ENCODE peak calls at places on chromosomes 2 and 18, in ten cellular contexts. R is iPS-NIHi11; U is ACHN; X is BE2C; G is activated T-helper 1 cell treated with anti-CD3 and anti-CD28 coated beads, Interleukin-12 subunit alpha, Interleukin-12 subunit beta, Interleukin-2, Interleukin-4 antibody, amounts not matched to agents 30 ng/mL and 10 ng/mL and 1 ng/mL, durations not matched to agents 14 hours and 24 hours and 36 hours; Y is skeletal muscle cell; K is D341Med; N is RPMI7951; M is left lung; W is glomerular endothelial cell. V is an unnamed sample.

GRCh38 chr18:22417496-22418188 is at the start of gene CTAGE1:
- DNase-seq in K (no peak), M (no peak), R (peak; percentile 29), N (peak; percentile 63), W (no peak), U (no peak), X (no peak), Y (no peak), G (no peak), V (no peak)

GRCh38 chr18:13932285-13933025 is 17.1 kb upstream of the MC2R start:
- DNase-seq in M (no peak), N (no peak), Y (no peak), R (peak; percentile 38), G (no peak), W (no peak), K (no peak), X (no peak), U (no peak), V (no peak)

GRCh38 chr18:56139792-56140254 is 498.6 kb downstream of the TXNL1 start:
- DNase-seq in G (no peak), W (no peak), Y (peak; percentile 62), M (no peak), U (no peak), X (no peak), N (peak; percentile 37), R (no peak), K (no peak), V (no peak)

GRCh38 chr2:33340265-33340664 is 136.2 kb upstream of the RASGRP3 start:
- DNase-seq in X (no peak), K (no peak), R (no peak), N (peak; percentile 65), W (peak; percentile 63), G (no peak), M (no peak), Y (no peak), U (no peak), V (no peak)

GRCh38 chr2:29295843-29296242 is 180.6 kb downstream of the CLIP4 start:
- DNase-seq in G (no peak), M (no peak), N (peak; percentile 26), K (peak; percentile 74), R (peak; percentile 43), W (no peak), X (peak; percentile 67), Y (no peak), U (peak; percentile 16), V (no peak)

GRCh38 chr2:37880546-37880945 is 44.5 kb upstream of the RMDN2 start:
- DNase-seq in X (no peak), U (no peak), K (no peak), R (no peak), Y (no peak), G (no peak), M (no peak), W (no peak), N (no peak), V (no peak)

GRCh38 chr18:43574974-43575373 is 297.7 kb upstream of the SYT4 start:
- DNase-seq in X (peak; percentile 33), U (no peak), G (no peak), W (no peak), R (no peak), K (no peak), Y (no peak), M (no peak), N (no peak), V (no peak)

GRCh38 chr18:44464401-44465185 is 216.1 kb upstream of the SETBP1 start:
- DNase-seq in W (no peak), U (no peak), Y (peak; percentile 41), N (peak; percentile 17), G (no peak), K (no peak), M (no peak), X (no peak), R (no peak), V (no peak)

GRCh38 chr2:45869165-45869501 is 217.7 kb downstream of the PRKCE start:
- DNase-seq in K (no peak), Y (no peak), W (no peak), U (no peak), G (no peak), R (no peak), N (no peak), X (no peak), M (no peak), V (no peak)

GRCh38 chr2:108229875-108230274 is 9.9 kb upstream of the SULT1C3 start:
- DNase-seq in R (no peak), N (no peak), W (no peak), X (no peak), K (no peak), M (no peak), G (no peak), U (no peak), Y (no peak), V (no peak)

GRCh38 chr2:108458082-108458481 is 9.1 kb downstream of the GCC2 start:
- DNase-seq in G (no peak), U (no peak), W (no peak), X (no peak), K (no peak), R (no peak), M (no peak), Y (no peak), N (no peak), V (no peak)

GRCh38 chr2:188869560-188869959 is 104.6 kb upstream of the COL3A1 start:
- DNase-seq in G (no peak), R (peak; percentile 14), U (no peak), Y (no peak), M (no peak), K (no peak), N (peak; percentile 4), X (no peak), W (no peak), V (no peak)

GRCh38 chr2:20745924-20746555 is 76.9 kb downstream of the LDAH start:
- DNase-seq in K (no peak), M (no peak), G (no peak), R (no peak), W (no peak), X (no peak), U (peak; percentile 93), Y (no peak), N (no peak), V (no peak)

GRCh38 chr2:170812716-170813585 is 3.7 kb upstream of the GAD1 start:
- DNase-seq in G (no peak), K (peak; percentile 55), W (peak; percentile 75), X (peak; percentile 41), Y (peak; percentile 76), N (peak; percentile 74), M (no peak), R (peak; percentile 73), U (peak; percentile 86), V (no peak)

GRCh38 chr2:230097841-230098240 is 29.1 kb upstream of the SLC16A14 start:
- DNase-seq in X (no peak), Y (no peak), K (no peak), M (no peak), W (no peak), G (no peak), R (no peak), U (no peak), N (no peak), V (no peak)

GRCh38 chr2:79512442-79513401 is at the start of gene CTNNA2:
- DNase-seq in R (peak; percentile 91), M (peak; percentile 79), N (no peak), K (peak; percentile 96), G (no peak), Y (no peak), U (peak; percentile 82), W (no peak), X (peak; percentile 91), V (no peak)